ENCODE peak calls at places on chromosomes 2 and 18, in seven cellular contexts. U, Q, R, J, X, A and V are unnamed samples. For H3K27me3, the result is how much of the 10 kb centered on the place peaks cover.

GRCh38 chr18:28855524-28855923 is 678.6 kb upstream of the CDH2 start:
- DNase-seq in A (no peak), J (no peak), R (peak), U (no peak), Q (no peak), X (no peak), V (no peak)

GRCh38 chr2:164542584-164543021 is 78.7 kb downstream of the GRB14 start:
- DNase-seq in U (no peak), J (no peak), R (peak), X (no peak), Q (no peak), A (no peak), V (no peak)

GRCh38 chr2:101440127-101440738 is 34.7 kb downstream of the RFX8 start:
- DNase-seq in A (no peak), J (peak), U (no peak), Q (peak), R (peak), X (no peak), V (no peak)

GRCh38 chr2:237324446-237325236 is 89.3 kb downstream of the COL6A3 start:
- DNase-seq in R (peak), J (no peak), Q (no peak), U (peak), X (no peak), A (no peak), V (no peak)

GRCh38 chr2:217610411-217610814 is 392.4 kb downstream of the TNS1 start:
- DNase-seq in A (no peak), X (no peak), R (no peak), U (no peak), Q (no peak), J (no peak), V (no peak)

GRCh38 chr2:181810823-181811695 is 80.5 kb upstream of the ITPRID2 start:
- DNase-seq in Q (peak), J (peak), R (peak), U (peak), X (peak), A (peak), V (no peak)

GRCh38 chr18:23716516-23716915 is 27.3 kb downstream of the LAMA3 start:
- DNase-seq in R (peak), U (no peak), X (peak), J (no peak), A (peak), Q (no peak), V (no peak)

GRCh38 chr2:234121999-234122398 is 71.5 kb downstream of the SPP2 start:
- DNase-seq in U (no peak), X (no peak), A (no peak), Q (no peak), R (no peak), J (no peak), V (no peak)

GRCh38 chr2:45845058-45845457 is 193.6 kb downstream of the PRKCE start:
- DNase-seq in Q (no peak), X (no peak), R (no peak), J (no peak), U (no peak), A (no peak), V (no peak)
- H3K27me3 ChIP-seq in Q (under half), X (under half), R (under half), J (under half), U (under half), A (under half), V (under half)

GRCh38 chr2:11213975-11214374 is 58.7 kb downstream of the SLC66A3 start:
- DNase-seq in R (no peak), X (no peak), A (no peak), J (no peak), U (no peak), Q (no peak), V (no peak)
- H3K27me3 ChIP-seq in R (under half), X (under half), A (under half), J (under half), U (under half), Q (under half), V (under half)

GRCh38 chr2:232385660-232386489 is 7.3 kb downstream of the ALPP start:
- DNase-seq in Q (no peak), R (peak), J (no peak), A (no peak), X (peak), U (no peak), V (no peak)
- H3K27me3 ChIP-seq in Q (half or more), R (half or more), J (under half), A (half or more), X (under half), U (half or more), V (under half)

DNA sequence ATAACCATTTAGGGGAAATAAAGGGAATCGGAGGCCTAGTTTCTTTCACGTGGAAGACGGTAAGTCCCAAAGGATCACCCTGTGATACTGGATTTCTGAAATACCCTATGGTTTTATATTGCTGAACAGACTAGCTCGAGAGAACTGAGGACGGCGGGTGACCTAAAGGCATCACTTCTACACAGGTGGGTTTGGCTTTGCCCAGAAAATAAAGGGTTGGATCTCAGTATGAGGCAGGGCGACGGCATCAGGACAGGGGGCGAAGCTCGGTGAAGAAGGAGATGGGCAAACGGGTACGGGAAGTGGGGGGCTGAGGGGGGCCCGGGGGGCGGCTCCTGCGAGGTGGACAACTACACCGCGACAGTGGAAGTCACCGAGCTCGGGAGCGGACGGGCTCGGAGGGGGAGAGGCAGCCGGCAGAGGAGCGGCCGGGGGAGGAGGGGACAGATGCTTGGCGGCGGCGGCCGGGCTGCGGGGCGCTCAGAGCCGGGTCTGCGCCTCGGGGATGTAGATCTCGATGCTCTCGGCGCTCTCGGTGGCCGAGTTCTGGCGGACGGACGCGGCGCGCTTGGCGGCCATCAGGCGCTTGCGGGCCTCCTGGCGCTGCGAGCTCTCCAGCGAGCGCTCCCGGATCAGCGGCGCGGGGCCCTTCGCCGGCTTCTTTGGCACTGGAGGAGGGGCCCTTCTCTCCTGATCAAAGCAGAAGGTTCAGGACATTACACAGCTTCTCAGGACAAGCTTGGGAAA is 48.9 kb downstream of the TGIF1 start:
- DNase-seq in R (peak), J (peak), Q (peak), U (peak), A (peak), X (peak), V (peak)
- H3K27me3 ChIP-seq in R (under half), J (under half), Q (under half), U (under half), A (under half), X (under half), V (under half)

GRCh38 chr2:132670104-132670960 is at the start of gene LYPD1:
- DNase-seq in U (no peak), X (peak), A (no peak), J (peak), R (no peak), Q (peak), V (no peak)
- H3K27me3 ChIP-seq in U (under half), X (under half), A (under half), J (under half), R (under half), Q (under half), V (under half)

GRCh38 chr2:152825834-152826233 is 107.4 kb downstream of the ARL6IP6 start:
- DNase-seq in U (no peak), R (no peak), A (no peak), J (no peak), Q (no peak), X (no peak), V (no peak)
- H3K27me3 ChIP-seq in U (under half), R (under half), A (under half), J (under half), Q (under half), X (under half), V (under half)